ENCODE peak calls at places on chromosomes 4 and X, in six cellular contexts. A is K562, X is H1, S is WTC11, R is HepG2, V is GM12878. T is an unnamed sample.

GRCh38 chr4:59094505-59094904 is 1984.3 kb upstream of the IGFBP7 start:
- DNase-seq in V (no peak), A (no peak), X (peak), R (no peak), S (no peak), T (no peak)

GRCh38 chr4:54318904-54319303 is 89.8 kb downstream of the PDGFRA start:
- DNase-seq in R (peak), A (peak), X (no peak), S (peak), V (no peak), T (peak)

GRCh38 chrX:16839224-16839851 is 30.8 kb downstream of the RBBP7 start:
- DNase-seq in S (no peak), A (no peak), X (no peak), V (no peak), R (no peak), T (no peak)

GRCh38 chr4:88522702-88523324 is 763 bp downstream of the PYURF start:
- DNase-seq in S (peak), X (no peak), R (peak), V (no peak), A (peak), T (no peak)

GRCh38 chrX:11341274-11342256 is 48.4 kb downstream of the AMELX start:
- DNase-seq in X (no peak), V (peak), A (peak), R (no peak), S (no peak), T (no peak)

GRCh38 chr4:17174751-17175150 is 276.3 kb upstream of the LDB2 start:
- DNase-seq in V (no peak), S (no peak), A (no peak), X (no peak), R (no peak), T (no peak)

GRCh38 chrX:11461181-11462001 is 168.2 kb downstream of the AMELX start:
- DNase-seq in V (no peak), S (no peak), X (no peak), A (peak), R (no peak), T (no peak)

GRCh38 chr4:14237911-14238310 is 610.4 kb upstream of the BOD1L1 start:
- DNase-seq in A (no peak), S (no peak), V (no peak), X (no peak), R (no peak), T (no peak)

GRCh38 chr4:4849524-4850193 is 9.8 kb upstream of the MSX1 start:
- DNase-seq in S (no peak), X (no peak), A (no peak), R (no peak), V (no peak), T (no peak)

GRCh38 chr4:91826186-91826585 is 477.6 kb upstream of the GRID2 start:
- DNase-seq in S (no peak), X (no peak), V (no peak), R (no peak), A (no peak), T (no peak)

GRCh38 chrX:6729581-6729980 is 194.7 kb upstream of the VCX3A start:
- DNase-seq in S (no peak), V (no peak), R (no peak), A (no peak), X (no peak), T (no peak)

DNA sequence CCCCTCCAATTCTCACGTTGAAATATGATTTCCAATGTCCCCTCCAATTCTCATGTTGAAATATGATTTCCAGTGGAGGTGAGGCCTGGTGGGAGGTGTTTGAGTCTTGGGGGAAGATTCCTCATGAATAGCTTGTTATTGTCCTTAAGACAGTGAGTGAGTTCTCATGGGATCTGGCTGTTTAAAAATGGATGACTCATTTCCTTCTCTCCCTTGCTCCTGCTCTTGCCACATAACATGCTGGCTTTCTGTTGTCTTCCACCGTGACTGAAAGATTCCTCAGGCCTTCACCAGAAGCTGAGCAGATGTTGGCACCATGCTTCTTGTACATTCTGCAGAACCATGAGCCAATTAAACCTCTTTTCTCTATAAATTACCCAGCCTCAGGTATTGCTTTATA is 346.8 kb upstream of the TECRL start:
- DNase-seq in X (no peak), S (no peak), A (no peak), R (no peak), V (no peak), T (no peak)
- TF ChIP-seq ATF3 in X (no peak), S (no peak), A (no peak), R (no peak), V (no peak), T (no peak)

DNA sequence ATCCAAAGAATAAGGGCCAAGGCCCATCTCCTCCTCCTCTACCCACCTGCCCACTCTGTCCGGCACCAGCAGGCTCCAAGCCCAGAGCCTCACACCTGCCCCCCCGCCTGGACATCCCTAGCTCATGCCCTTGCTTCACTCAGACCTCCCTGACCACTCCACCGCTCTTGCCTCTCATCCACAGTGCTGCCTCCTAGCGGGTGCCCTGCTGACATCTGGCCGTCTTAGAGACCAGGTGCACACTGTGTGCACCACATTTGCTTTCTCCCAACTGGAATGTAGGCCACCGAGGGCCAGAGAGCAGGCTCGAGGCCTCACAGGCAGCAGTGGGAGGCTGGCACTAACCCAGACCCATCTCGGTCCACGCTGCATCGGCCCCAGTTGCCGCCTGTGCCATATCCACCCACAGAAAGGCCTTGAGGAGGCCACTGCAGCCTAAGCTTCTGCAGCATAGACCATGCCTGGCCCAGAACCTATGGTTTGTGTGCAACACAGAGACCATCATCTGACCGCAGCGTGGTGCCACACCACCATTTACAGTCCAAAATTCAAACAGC is 13.5 kb downstream of the LETM1 start:
- DNase-seq in S (peak), A (no peak), R (no peak), V (no peak), X (no peak), T (no peak)
- TF ChIP-seq ATF3 in S (no peak), A (no peak), R (no peak), V (no peak), X (no peak), T (no peak)

DNA sequence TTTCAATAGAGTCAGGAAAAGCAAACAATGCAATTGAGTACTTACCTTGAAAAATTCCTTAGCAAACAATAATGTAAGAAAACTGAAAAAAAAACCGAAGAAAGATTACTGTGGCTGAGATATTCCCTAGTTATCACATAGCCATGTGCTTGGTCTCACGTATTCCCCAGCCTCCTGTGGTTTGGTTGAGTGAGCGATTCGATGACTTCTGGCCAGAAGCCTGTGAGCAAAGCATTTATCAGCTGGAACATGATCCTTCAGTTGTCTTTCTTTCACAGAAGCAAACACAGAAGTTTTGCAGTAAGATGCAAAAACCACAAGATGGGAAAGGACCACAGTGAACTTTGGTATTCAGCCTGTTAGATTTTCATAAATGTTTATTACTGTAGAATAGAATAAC is 1754.3 kb upstream of the AGA start:
- DNase-seq in R (no peak), X (no peak), A (no peak), S (no peak), V (no peak), T (no peak)
- TF ChIP-seq ATF3 in R (no peak), X (no peak), A (no peak), S (no peak), V (no peak), T (no peak)

DNA sequence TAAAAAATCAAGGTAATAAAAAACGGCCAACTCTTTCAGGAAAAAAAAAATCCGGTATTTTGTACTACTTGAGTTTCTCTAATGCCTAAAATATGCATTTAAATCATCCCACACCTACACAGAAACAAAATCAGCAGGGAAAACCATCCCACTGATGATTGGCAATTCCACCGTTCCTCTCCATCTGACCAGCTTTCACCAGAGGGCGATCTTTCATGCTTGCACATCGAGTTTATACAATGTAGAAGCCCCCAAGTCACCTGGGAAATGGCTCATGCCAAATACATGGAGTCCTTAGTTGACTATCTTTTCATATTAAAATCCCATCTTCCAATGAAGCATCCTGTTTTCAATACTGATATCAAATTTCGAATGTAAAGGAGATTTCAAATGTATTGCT is 69.2 kb downstream of the PTCHD1 start:
- DNase-seq in S (peak), R (no peak), V (no peak), X (no peak), A (no peak), T (peak)
- TF ChIP-seq ATF3 in S (no peak), R (no peak), V (no peak), X (no peak), A (no peak), T (no peak)

GRCh38 chrX:18654873-18655836 is 16.8 kb downstream of the RS1 start:
- DNase-seq in V (no peak), A (no peak), S (no peak), X (no peak), R (peak), T (no peak)
- TF ChIP-seq ATF3 in V (no peak), A (no peak), S (no peak), X (no peak), R (no peak), T (no peak)

DNA sequence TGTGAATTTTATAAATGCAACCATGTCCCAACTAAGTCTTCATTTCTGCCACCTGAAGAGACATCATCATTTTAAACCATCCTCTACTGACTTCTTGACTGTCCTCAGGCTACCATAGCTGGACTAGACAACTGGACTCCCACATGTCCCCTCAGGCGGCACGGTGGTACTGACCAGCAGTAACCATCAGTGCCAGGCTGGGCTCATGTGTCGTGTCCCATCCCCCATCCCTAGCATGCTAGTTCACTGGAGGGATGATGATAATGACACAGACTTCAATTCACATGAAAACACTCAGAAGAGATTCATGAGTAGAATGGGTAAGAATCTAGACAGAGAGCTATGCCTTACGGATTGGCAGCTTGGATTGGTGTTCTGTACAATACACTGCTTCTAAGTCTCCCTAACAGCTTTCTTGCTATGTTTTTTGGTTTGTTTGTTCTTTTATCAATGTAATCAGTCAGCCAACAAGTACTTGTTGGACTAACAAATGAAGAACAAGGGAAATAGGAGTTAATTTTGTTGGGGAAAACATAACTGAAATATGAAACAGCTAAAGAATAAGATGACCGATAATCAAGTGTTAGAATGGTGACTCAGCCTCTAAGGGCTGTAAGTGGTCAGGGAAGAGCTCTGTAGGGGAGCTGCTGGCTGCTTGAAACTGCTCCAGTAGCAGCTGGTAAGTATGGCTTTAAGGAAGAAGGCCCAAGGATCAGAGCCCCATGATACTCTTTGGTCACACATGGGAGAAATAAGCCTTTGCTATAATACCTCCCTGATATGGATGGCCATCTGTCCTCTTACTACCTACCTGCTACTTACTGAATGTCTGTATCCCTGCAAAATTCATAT is 10.3 kb downstream of the ZDHHC9 start:
- DNase-seq in X (no peak), S (no peak), A (no peak), R (no peak), V (no peak), T (no peak)
- TF ChIP-seq ATF3 in X (no peak), S (no peak), A (no peak), R (no peak), V (no peak), T (no peak)

DNA sequence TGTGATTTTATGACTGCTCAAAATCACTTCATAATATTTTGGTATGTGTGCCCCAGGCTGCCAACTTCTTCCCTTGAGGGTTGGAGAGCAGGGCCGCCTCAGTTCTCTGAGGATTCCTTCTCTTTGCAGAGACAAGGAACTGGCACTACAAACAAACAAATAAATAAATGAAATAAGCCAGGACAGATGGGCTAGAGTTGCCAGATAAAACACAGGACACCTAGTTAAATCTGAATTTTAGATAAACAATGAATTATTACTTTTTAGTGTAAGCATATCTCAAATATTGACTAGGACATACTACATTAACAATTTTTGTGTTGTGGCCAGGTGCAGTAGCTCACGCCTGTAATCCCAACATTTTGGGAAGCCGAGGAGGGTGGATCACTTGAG is 122.5 kb downstream of the FHDC1 start:
- DNase-seq in S (no peak), R (no peak), X (no peak), V (no peak), A (no peak), T (no peak)
- TF ChIP-seq ATF3 in S (no peak), R (no peak), X (no peak), V (no peak), A (no peak), T (no peak)

DNA sequence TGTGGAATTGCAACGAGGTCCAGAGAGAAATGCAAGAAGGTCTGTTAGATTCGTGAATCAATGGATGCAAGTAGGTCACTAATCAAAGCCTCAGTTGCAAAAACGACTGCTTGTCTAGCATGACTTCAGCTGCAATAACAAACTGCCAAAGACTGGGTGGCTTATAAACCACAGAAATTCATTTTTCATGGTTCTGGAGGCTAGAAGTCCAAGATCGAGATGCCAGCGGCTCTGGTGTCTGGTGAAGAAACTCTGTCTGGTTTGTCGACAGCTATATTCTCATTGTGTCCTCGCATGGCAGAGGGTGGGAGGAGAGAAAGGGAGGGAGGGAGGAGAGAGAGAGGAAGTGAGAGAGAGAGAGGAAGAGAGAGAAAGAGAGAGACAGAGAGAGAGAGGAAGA is 114.7 kb downstream of the MXRA5 start:
- DNase-seq in X (no peak), R (no peak), A (no peak), V (no peak), S (no peak), T (no peak)
- TF ChIP-seq ATF3 in X (no peak), R (no peak), A (no peak), V (no peak), S (no peak), T (no peak)

GRCh38 chrX:151722241-151722846 is 6.5 kb downstream of the FATE1 start:
- DNase-seq in V (no peak), R (peak), X (peak), A (peak), S (peak), T (peak)
- TF ChIP-seq ATF3 in V (no peak), R (no peak), X (no peak), A (no peak), S (no peak), T (no peak)

T was measured in HCT116.